ENCODE peak calls at places on chromosome 22, in four cellular contexts. One of them, this sample, is unnamed.

GRCh38 chr22:46379301-46379930 is 43.9 kb downstream of the TRMU start:
- DNase-seq in fibroblast of the aortic adventitia: no peak
- DNase-seq in heart right ventricle: no peak
- DNase-seq in nephron progenitor cell: no peak
- DNase-seq in this sample: peak; percentile 49

GRCh38 chr22:50507421-50507990 is at the start of gene LMF2:
- DNase-seq in heart right ventricle: peak; percentile 90
- DNase-seq in nephron progenitor cell: peak; percentile 96
- DNase-seq in fibroblast of the aortic adventitia: no peak
- DNase-seq in this sample: no peak

GRCh38 chr22:49961601-49962011 is 1.0 kb downstream of the PIM3 start:
- DNase-seq in nephron progenitor cell: peak; percentile 49
- DNase-seq in fibroblast of the aortic adventitia: peak; percentile 33
- DNase-seq in heart right ventricle: peak; percentile 30
- DNase-seq in this sample: no peak

GRCh38 chr22:19886605-19887250 is 32.1 kb upstream of the GNB1L start:
- DNase-seq in nephron progenitor cell: no peak
- DNase-seq in heart right ventricle: no peak
- DNase-seq in fibroblast of the aortic adventitia: peak; percentile 38
- DNase-seq in this sample: no peak

GRCh38 chr22:46317646-46318045 is 17.9 kb upstream of the TRMU start:
- DNase-seq in fibroblast of the aortic adventitia: no peak
- DNase-seq in heart right ventricle: no peak
- DNase-seq in nephron progenitor cell: no peak
- DNase-seq in this sample: no peak

GRCh38 chr22:47294222-47294532 is 531.7 kb downstream of the TBC1D22A start:
- DNase-seq in nephron progenitor cell: no peak
- DNase-seq in fibroblast of the aortic adventitia: peak; percentile 75
- DNase-seq in heart right ventricle: no peak
- DNase-seq in this sample: no peak

GRCh38 chr22:49838771-49839717 is 11.4 kb upstream of the BRD1 start:
- DNase-seq in nephron progenitor cell: peak; percentile 25
- DNase-seq in fibroblast of the aortic adventitia: no peak
- DNase-seq in heart right ventricle: no peak
- DNase-seq in this sample: no peak

GRCh38 chr22:20438066-20438677 is 547 bp upstream of the SCARF2 start:
- DNase-seq in fibroblast of the aortic adventitia: peak; percentile 44
- DNase-seq in nephron progenitor cell: no peak
- DNase-seq in heart right ventricle: no peak
- DNase-seq in this sample: peak; percentile 58

GRCh38 chr22:38264322-38264843 is 8.4 kb downstream of the TMEM184B start:
- DNase-seq in nephron progenitor cell: no peak
- DNase-seq in heart right ventricle: no peak
- DNase-seq in fibroblast of the aortic adventitia: no peak
- DNase-seq in this sample: no peak

GRCh38 chr22:39254789-39255298 is 10.1 kb upstream of the PDGFB start:
- DNase-seq in heart right ventricle: peak; percentile 76
- DNase-seq in fibroblast of the aortic adventitia: peak; percentile 44
- DNase-seq in nephron progenitor cell: no peak
- DNase-seq in this sample: no peak

DNA sequence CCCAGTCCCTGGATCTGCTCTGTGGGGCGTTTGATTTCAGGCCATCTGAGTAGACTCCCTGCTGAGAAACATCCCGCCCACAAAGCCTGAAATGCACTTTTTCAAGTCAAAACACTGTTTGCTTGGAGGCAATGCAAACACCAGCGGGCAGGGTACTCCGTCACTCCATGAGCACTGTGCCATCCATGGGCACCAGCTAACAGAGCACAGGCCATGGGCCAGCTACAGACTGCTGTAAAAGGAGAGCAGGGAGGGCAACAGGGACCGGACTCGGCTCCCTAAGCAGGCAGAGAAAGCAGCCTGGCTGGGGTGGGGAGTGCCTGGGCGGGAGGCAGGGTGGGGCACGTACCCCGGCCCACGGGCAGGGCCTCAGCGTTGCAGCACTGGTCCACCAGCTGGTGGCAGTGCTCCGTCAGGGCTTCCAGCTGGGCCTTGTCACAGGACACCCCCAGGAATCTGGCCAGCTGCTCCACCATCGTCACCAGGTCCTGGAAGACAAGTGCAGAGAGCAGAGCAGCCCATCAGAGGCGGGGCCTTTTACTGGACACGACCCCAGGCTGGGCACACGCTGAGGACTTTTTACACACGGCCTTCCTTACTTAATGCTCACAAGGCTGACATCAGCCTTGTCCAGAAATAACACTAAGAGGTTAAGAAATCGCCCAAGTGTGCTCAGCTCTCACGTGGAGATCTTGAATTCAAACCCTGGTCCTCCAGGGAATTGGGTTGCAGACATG is 16.8 kb upstream of the EFCAB6 start:
- DNase-seq in fibroblast of the aortic adventitia: peak; percentile 94
- DNase-seq in heart right ventricle: peak; percentile 82
- DNase-seq in nephron progenitor cell: no peak
- DNase-seq in this sample: peak; percentile 48
- TF ChIP-seq CTCF in fibroblast of the aortic adventitia: peak; percentile 35
- TF ChIP-seq CTCF in heart right ventricle: peak; percentile 47
- TF ChIP-seq CTCF in nephron progenitor cell: no peak
- TF ChIP-seq CTCF in this sample: peak; percentile 28

GRCh38 chr22:17841836-17842235 is 67.6 kb upstream of the BID start:
- DNase-seq in heart right ventricle: no peak
- DNase-seq in nephron progenitor cell: no peak
- DNase-seq in fibroblast of the aortic adventitia: no peak
- DNase-seq in this sample: no peak
- TF ChIP-seq CTCF in heart right ventricle: no peak
- TF ChIP-seq CTCF in nephron progenitor cell: no peak
- TF ChIP-seq CTCF in fibroblast of the aortic adventitia: no peak
- TF ChIP-seq CTCF in this sample: no peak

GRCh38 chr22:41745968-41746367 is 46.7 kb downstream of the MEI1 start:
- DNase-seq in fibroblast of the aortic adventitia: no peak
- DNase-seq in nephron progenitor cell: no peak
- DNase-seq in heart right ventricle: no peak
- DNase-seq in this sample: no peak

GRCh38 chr22:41739576-41739975 is 40.3 kb downstream of the MEI1 start:
- DNase-seq in heart right ventricle: no peak
- DNase-seq in nephron progenitor cell: no peak
- DNase-seq in fibroblast of the aortic adventitia: no peak
- DNase-seq in this sample: no peak

GRCh38 chr22:41746563-41747400 is 47.5 kb downstream of the MEI1 start:
- DNase-seq in nephron progenitor cell: peak; percentile 70
- DNase-seq in heart right ventricle: peak; percentile 70
- DNase-seq in fibroblast of the aortic adventitia: peak; percentile 84
- DNase-seq in this sample: peak; percentile 90

DNA sequence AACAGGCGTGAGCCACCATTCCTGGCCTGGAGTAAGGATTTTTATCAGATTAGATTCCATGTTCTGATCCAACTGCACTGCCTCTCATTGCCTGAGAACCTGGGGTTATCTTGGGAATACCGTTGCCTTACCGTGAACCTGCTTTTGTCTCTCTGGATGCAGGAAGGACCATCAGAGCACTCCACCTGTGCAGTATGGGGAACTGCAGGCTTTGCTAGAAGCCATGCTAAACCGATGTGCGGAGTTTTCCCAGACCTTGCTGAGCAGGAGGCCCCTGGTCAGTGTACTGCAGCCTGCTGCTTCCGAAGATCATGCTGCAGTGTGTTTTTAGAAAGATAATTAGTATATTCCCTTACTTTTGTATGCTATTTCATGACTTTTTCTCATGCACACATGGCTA is 43.6 kb downstream of the MEI1 start:
- DNase-seq in heart right ventricle: no peak
- DNase-seq in nephron progenitor cell: no peak
- DNase-seq in fibroblast of the aortic adventitia: no peak
- DNase-seq in this sample: no peak
- TF ChIP-seq CTCF in heart right ventricle: no peak
- TF ChIP-seq CTCF in nephron progenitor cell: no peak
- TF ChIP-seq CTCF in fibroblast of the aortic adventitia: peak; percentile 4
- TF ChIP-seq CTCF in this sample: no peak

GRCh38 chr22:35421121-35421520 is 21.2 kb downstream of the MCM5 start:
- DNase-seq in nephron progenitor cell: no peak
- DNase-seq in fibroblast of the aortic adventitia: no peak
- DNase-seq in heart right ventricle: no peak
- DNase-seq in this sample: no peak
- TF ChIP-seq CTCF in nephron progenitor cell: no peak
- TF ChIP-seq CTCF in fibroblast of the aortic adventitia: no peak
- TF ChIP-seq CTCF in heart right ventricle: no peak
- TF ChIP-seq CTCF in this sample: no peak

GRCh38 chr22:27745809-27746208 is 55.7 kb downstream of the MN1 start:
- DNase-seq in nephron progenitor cell: no peak
- DNase-seq in fibroblast of the aortic adventitia: no peak
- DNase-seq in heart right ventricle: no peak
- DNase-seq in this sample: no peak

GRCh38 chr22:27746918-27747317 is 54.6 kb downstream of the MN1 start:
- DNase-seq in heart right ventricle: no peak
- DNase-seq in nephron progenitor cell: no peak
- DNase-seq in fibroblast of the aortic adventitia: no peak
- DNase-seq in this sample: no peak

GRCh38 chr22:27749597-27750225 is 51.8 kb downstream of the MN1 start:
- DNase-seq in heart right ventricle: no peak
- DNase-seq in nephron progenitor cell: peak; percentile 37
- DNase-seq in fibroblast of the aortic adventitia: peak; percentile 71
- DNase-seq in this sample: peak; percentile 70

GRCh38 chr22:27748355-27749168 is 53.0 kb downstream of the MN1 start:
- DNase-seq in heart right ventricle: no peak
- DNase-seq in fibroblast of the aortic adventitia: peak; percentile 86
- DNase-seq in nephron progenitor cell: no peak
- DNase-seq in this sample: peak; percentile 29

GRCh38 chr22:27747396-27748256 is 53.9 kb downstream of the MN1 start:
- DNase-seq in nephron progenitor cell: no peak
- DNase-seq in heart right ventricle: no peak
- DNase-seq in fibroblast of the aortic adventitia: peak; percentile 85
- DNase-seq in this sample: no peak
- TF ChIP-seq CTCF in nephron progenitor cell: no peak
- TF ChIP-seq CTCF in heart right ventricle: peak; percentile 23
- TF ChIP-seq CTCF in fibroblast of the aortic adventitia: peak; percentile 59
- TF ChIP-seq CTCF in this sample: peak; percentile 2

GRCh38 chr22:30217698-30218565 is 28.6 kb downstream of the LIF start:
- DNase-seq in fibroblast of the aortic adventitia: peak; percentile 78
- DNase-seq in nephron progenitor cell: no peak
- DNase-seq in heart right ventricle: no peak
- DNase-seq in this sample: no peak

GRCh38 chr22:30220338-30221009 is 26.1 kb downstream of the LIF start:
- DNase-seq in nephron progenitor cell: no peak
- DNase-seq in heart right ventricle: no peak
- DNase-seq in fibroblast of the aortic adventitia: no peak
- DNase-seq in this sample: no peak

GRCh38 chr22:30219668-30220278 is 26.8 kb downstream of the LIF start:
- DNase-seq in heart right ventricle: no peak
- DNase-seq in fibroblast of the aortic adventitia: no peak
- DNase-seq in nephron progenitor cell: no peak
- DNase-seq in this sample: no peak

GRCh38 chr22:30221121-30221992 is 25.2 kb downstream of the LIF start:
- DNase-seq in heart right ventricle: no peak
- DNase-seq in nephron progenitor cell: no peak
- DNase-seq in fibroblast of the aortic adventitia: no peak
- DNase-seq in this sample: no peak

GRCh38 chr22:30219049-30219448 is 27.5 kb downstream of the LIF start:
- DNase-seq in heart right ventricle: no peak
- DNase-seq in fibroblast of the aortic adventitia: no peak
- DNase-seq in nephron progenitor cell: no peak
- DNase-seq in this sample: no peak
- TF ChIP-seq CTCF in heart right ventricle: no peak
- TF ChIP-seq CTCF in fibroblast of the aortic adventitia: peak; percentile 31
- TF ChIP-seq CTCF in nephron progenitor cell: no peak
- TF ChIP-seq CTCF in this sample: peak; percentile 16

DNA sequence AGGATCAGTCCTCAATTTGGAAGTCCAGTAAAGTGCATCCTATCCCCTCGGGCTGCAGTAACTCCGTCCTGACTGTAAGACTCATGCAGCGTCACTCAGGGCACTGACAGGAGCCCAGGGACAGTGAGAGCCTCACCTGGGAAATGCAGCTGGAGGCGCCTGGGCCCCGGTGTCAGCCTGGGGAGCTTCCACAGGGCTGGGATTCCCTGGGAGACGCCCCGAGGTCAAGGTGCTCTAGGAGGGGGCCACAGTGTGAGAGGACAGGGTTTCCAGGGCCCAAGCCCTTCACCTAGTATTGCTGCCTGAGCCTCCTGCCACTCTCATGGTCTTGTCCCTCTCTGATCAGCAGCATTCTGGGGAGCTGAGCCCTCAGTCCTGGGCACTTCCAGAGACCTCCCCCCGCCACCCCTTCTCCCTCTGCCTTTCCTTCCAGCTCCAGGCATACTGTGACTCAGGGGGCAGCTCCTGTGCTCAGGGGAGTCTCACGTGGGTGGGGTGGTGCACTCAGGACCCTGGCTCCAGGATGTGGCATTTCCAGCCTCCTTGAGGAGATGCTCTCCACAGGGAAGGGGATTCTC is 99.1 kb upstream of the IGLL5 start:
- DNase-seq in fibroblast of the aortic adventitia: no peak
- DNase-seq in nephron progenitor cell: no peak
- DNase-seq in heart right ventricle: no peak
- DNase-seq in this sample: no peak
- TF ChIP-seq CTCF in fibroblast of the aortic adventitia: no peak
- TF ChIP-seq CTCF in nephron progenitor cell: no peak
- TF ChIP-seq CTCF in heart right ventricle: no peak
- TF ChIP-seq CTCF in this sample: no peak

DNA sequence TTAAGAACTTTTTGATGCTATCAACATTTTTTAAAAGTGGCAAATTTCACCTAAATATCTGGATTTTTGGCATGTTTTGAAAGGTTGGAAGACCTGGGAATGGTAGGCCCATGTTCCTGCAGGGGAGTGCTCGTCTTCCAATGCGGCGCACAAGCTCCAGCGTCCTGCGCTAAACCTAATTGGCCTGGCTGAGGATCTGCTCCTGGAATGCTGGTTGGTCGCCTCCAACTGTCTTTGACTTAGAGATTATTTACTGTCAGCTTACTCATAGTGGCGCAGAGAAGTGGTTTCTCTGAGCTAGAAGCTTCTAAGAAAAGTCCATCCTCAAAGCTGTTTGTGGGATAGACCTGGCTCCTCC is 615 bp upstream of the LIMK2 start:
- DNase-seq in nephron progenitor cell: no peak
- DNase-seq in heart right ventricle: no peak
- DNase-seq in fibroblast of the aortic adventitia: no peak
- DNase-seq in this sample: no peak
- TF ChIP-seq CTCF in nephron progenitor cell: no peak
- TF ChIP-seq CTCF in heart right ventricle: no peak
- TF ChIP-seq CTCF in fibroblast of the aortic adventitia: no peak
- TF ChIP-seq CTCF in this sample: no peak